ENCODE peak calls at places on chromosomes 11 and 22, in seven cellular contexts. One of them, this sample, is unnamed.

GRCh38 chr22:27990879-27991278 is 71.8 kb upstream of the PITPNB start:
- DNase-seq in heart right ventricle: peak
- DNase-seq in GM06990: no peak
- DNase-seq in stimulated activated naive CD4-positive, alpha-beta T cell: no peak
- DNase-seq in fibroblast of the aortic adventitia: peak
- DNase-seq in GM23338: peak
- DNase-seq in fibroblast of pulmonary artery: peak
- DNase-seq in this sample: no peak

GRCh38 chr11:102762414-102762813 is 18.0 kb downstream of the MMP10 start:
- DNase-seq in fibroblast of the aortic adventitia: peak
- DNase-seq in stimulated activated naive CD4-positive, alpha-beta T cell: no peak
- DNase-seq in heart right ventricle: no peak
- DNase-seq in GM06990: no peak
- DNase-seq in GM23338: no peak
- DNase-seq in fibroblast of pulmonary artery: no peak
- DNase-seq in this sample: no peak

GRCh38 chr11:6920702-6921101 is at the start of gene OR2D3:
- DNase-seq in fibroblast of pulmonary artery: no peak
- DNase-seq in GM06990: no peak
- DNase-seq in heart right ventricle: no peak
- DNase-seq in stimulated activated naive CD4-positive, alpha-beta T cell: no peak
- DNase-seq in GM23338: no peak
- DNase-seq in fibroblast of the aortic adventitia: no peak
- DNase-seq in this sample: no peak

GRCh38 chr11:103085758-103086365 is 6.1 kb downstream of the DCUN1D5 start:
- DNase-seq in GM06990: no peak
- DNase-seq in fibroblast of pulmonary artery: peak
- DNase-seq in fibroblast of the aortic adventitia: peak
- DNase-seq in GM23338: no peak
- DNase-seq in heart right ventricle: no peak
- DNase-seq in stimulated activated naive CD4-positive, alpha-beta T cell: no peak
- DNase-seq in this sample: no peak

GRCh38 chr22:17257091-17257490 is 37.9 kb upstream of the ADA2 start:
- DNase-seq in fibroblast of the aortic adventitia: no peak
- DNase-seq in fibroblast of pulmonary artery: no peak
- DNase-seq in GM23338: peak
- DNase-seq in stimulated activated naive CD4-positive, alpha-beta T cell: no peak
- DNase-seq in GM06990: no peak
- DNase-seq in heart right ventricle: no peak
- DNase-seq in this sample: no peak

GRCh38 chr11:93559681-93560080 is 16.5 kb upstream of the SMCO4 start:
- DNase-seq in GM06990: no peak
- DNase-seq in GM23338: no peak
- DNase-seq in fibroblast of the aortic adventitia: no peak
- DNase-seq in heart right ventricle: no peak
- DNase-seq in fibroblast of pulmonary artery: no peak
- DNase-seq in stimulated activated naive CD4-positive, alpha-beta T cell: no peak
- DNase-seq in this sample: no peak

GRCh38 chr11:14320020-14320419 is 39.0 kb downstream of the RRAS2 start:
- DNase-seq in stimulated activated naive CD4-positive, alpha-beta T cell: no peak
- DNase-seq in fibroblast of the aortic adventitia: peak
- DNase-seq in GM23338: no peak
- DNase-seq in GM06990: peak
- DNase-seq in fibroblast of pulmonary artery: no peak
- DNase-seq in heart right ventricle: no peak
- DNase-seq in this sample: no peak

GRCh38 chr22:36808611-36809344 is 8.1 kb downstream of the PVALB start:
- DNase-seq in fibroblast of the aortic adventitia: no peak
- DNase-seq in fibroblast of pulmonary artery: no peak
- DNase-seq in GM06990: no peak
- DNase-seq in heart right ventricle: no peak
- DNase-seq in GM23338: no peak
- DNase-seq in stimulated activated naive CD4-positive, alpha-beta T cell: no peak
- DNase-seq in this sample: no peak

GRCh38 chr11:14234446-14234845 is 124.5 kb downstream of the RRAS2 start:
- DNase-seq in stimulated activated naive CD4-positive, alpha-beta T cell: no peak
- DNase-seq in fibroblast of pulmonary artery: no peak
- DNase-seq in fibroblast of the aortic adventitia: no peak
- DNase-seq in GM06990: no peak
- DNase-seq in heart right ventricle: no peak
- DNase-seq in GM23338: no peak
- DNase-seq in this sample: no peak

GRCh38 chr11:66595245-66595904 is 2.4 kb downstream of the CCS start:
- DNase-seq in GM23338: no peak
- DNase-seq in fibroblast of pulmonary artery: peak
- DNase-seq in stimulated activated naive CD4-positive, alpha-beta T cell: no peak
- DNase-seq in heart right ventricle: peak
- DNase-seq in fibroblast of the aortic adventitia: peak
- DNase-seq in GM06990: no peak
- DNase-seq in this sample: no peak

GRCh38 chr11:12728417-12728816 is 54.2 kb downstream of the TEAD1 start:
- DNase-seq in heart right ventricle: no peak
- DNase-seq in fibroblast of the aortic adventitia: no peak
- DNase-seq in GM06990: no peak
- DNase-seq in GM23338: no peak
- DNase-seq in stimulated activated naive CD4-positive, alpha-beta T cell: no peak
- DNase-seq in fibroblast of pulmonary artery: no peak
- DNase-seq in this sample: no peak

GRCh38 chr11:64970731-64971151 is 1.2 kb downstream of the MAJIN start:
- DNase-seq in stimulated activated naive CD4-positive, alpha-beta T cell: no peak
- DNase-seq in fibroblast of the aortic adventitia: no peak
- DNase-seq in fibroblast of pulmonary artery: no peak
- DNase-seq in GM23338: no peak
- DNase-seq in heart right ventricle: no peak
- DNase-seq in GM06990: no peak
- DNase-seq in this sample: no peak